ENCODE peak calls at places on chromosome 18, in four cellular contexts. O, H, W and T are unnamed samples.
A peak's percentile ranks its signal among the peaks of the same experiment; 100 is the strongest.

GRCh38 chr18:33495278-33495677 is 54.8 kb upstream of the CCDC178 start:
- DNase-seq in O (no peak), W (no peak), H (peak; percentile 13), T (no peak)

GRCh38 chr18:8499810-8500663 is 109.2 kb upstream of the RAB12 start:
- DNase-seq in O (no peak), H (no peak), W (no peak), T (no peak)

GRCh38 chr18:60062396-60062795 is 162.6 kb downstream of the PMAIP1 start:
- DNase-seq in H (no peak), W (no peak), O (no peak), T (no peak)

GRCh38 chr18:2589345-2590060 is 18.1 kb downstream of the NDC80 start:
- DNase-seq in H (no peak), O (no peak), W (no peak), T (peak; percentile 37)

GRCh38 chr18:9401166-9401565 is 66.6 kb downstream of the TWSG1 start:
- DNase-seq in H (no peak), W (no peak), O (no peak), T (no peak)

GRCh38 chr18:78330761-78331160 is 648.9 kb upstream of the SALL3 start:
- DNase-seq in H (no peak), O (no peak), W (no peak), T (no peak)

GRCh38 chr18:28766027-28766426 is 589.1 kb upstream of the CDH2 start:
- DNase-seq in H (no peak), W (no peak), O (no peak), T (no peak)

GRCh38 chr18:61340148-61340547 is 6.9 kb downstream of the CDH20 start:
- DNase-seq in O (no peak), W (no peak), H (no peak), T (no peak)

GRCh38 chr18:12890500-12890899 is 6.5 kb upstream of the PTPN2 start:
- DNase-seq in H (no peak), O (no peak), W (no peak), T (no peak)

GRCh38 chr18:56853961-56854360 is 202.8 kb downstream of the WDR7 start:
- DNase-seq in O (no peak), W (no peak), H (no peak), T (no peak)

GRCh38 chr18:58481321-58482180 is 147.3 kb downstream of the ALPK2 start:
- DNase-seq in O (no peak), H (no peak), W (no peak), T (no peak)

GRCh38 chr18:60861575-60861974 is 471.7 kb upstream of the CDH20 start:
- DNase-seq in H (no peak), O (no peak), W (no peak), T (no peak)

GRCh38 chr18:76844742-76845477 is 22.6 kb downstream of the ZNF236 start:
- DNase-seq in O (no peak), H (no peak), W (no peak), T (no peak)

GRCh38 chr18:6370886-6371635 is 43.6 kb downstream of the L3MBTL4 start:
- DNase-seq in H (peak; percentile 74), W (peak; percentile 58), O (no peak), T (no peak)

GRCh38 chr18:47250415-47251046 is 929 bp downstream of the SKOR2 start:
- DNase-seq in W (no peak), H (no peak), O (no peak), T (no peak)

GRCh38 chr18:62425465-62426190 is 97.2 kb upstream of the ZCCHC2 start:
- DNase-seq in H (peak; percentile 89), W (peak; percentile 66), O (peak; percentile 66), T (peak; percentile 62)

GRCh38 chr18:13165636-13166423 is 52.7 kb upstream of the LDLRAD4 start:
- DNase-seq in O (peak; percentile 21), W (no peak), H (no peak), T (no peak)

GRCh38 chr18:67514901-67515540 is 1.5 kb downstream of the DSEL start:
- DNase-seq in O (no peak), H (no peak), W (no peak), T (no peak)

GRCh38 chr18:23883277-23883790 is 131.2 kb upstream of the TTC39C start:
- DNase-seq in O (peak; percentile 61), H (no peak), W (no peak), T (no peak)

GRCh38 chr18:27114842-27115241 is 70.3 kb downstream of the CHST9 start:
- DNase-seq in O (no peak), H (no peak), W (no peak), T (no peak)

GRCh38 chr18:76456018-76456750 is 38.9 kb downstream of the ZNF516 start:
- DNase-seq in W (no peak), O (no peak), H (no peak), T (no peak)

GRCh38 chr18:27599202-27599829 is 414.2 kb upstream of the CHST9 start:
- DNase-seq in O (peak; percentile 64), W (no peak), H (peak; percentile 52), T (no peak)

GRCh38 chr18:67628674-67629073 is 112.2 kb upstream of the DSEL start:
- DNase-seq in O (no peak), H (no peak), W (no peak), T (no peak)

GRCh38 chr18:8705941-8706544 is 687 bp downstream of the MTCL1 start:
- DNase-seq in H (peak; percentile 30), W (no peak), O (no peak), T (peak; percentile 29)

GRCh38 chr18:79875531-79875919 is 75.9 kb downstream of the SLC66A2 start:
- DNase-seq in O (no peak), W (no peak), H (no peak), T (no peak)

GRCh38 chr18:31373641-31374040 is 2.9 kb upstream of the DSG4 start:
- DNase-seq in H (no peak), W (no peak), O (no peak), T (no peak)

GRCh38 chr18:45208164-45208563 is 407.1 kb upstream of the SLC14A2 start:
- DNase-seq in W (no peak), O (no peak), H (no peak), T (no peak)

GRCh38 chr18:40904295-40904694 is 1050.7 kb upstream of the PIK3C3 start:
- DNase-seq in O (no peak), H (no peak), W (no peak), T (no peak)

GRCh38 chr18:63683152-63683551 is 19.6 kb upstream of the SERPINB11 start:
- DNase-seq in W (no peak), H (no peak), O (no peak), T (no peak)

GRCh38 chr18:80189197-80189865 is 58.0 kb downstream of the PARD6G start:
- DNase-seq in W (no peak), H (no peak), O (no peak), T (no peak)

GRCh38 chr18:8946046-8946838 is 156.3 kb upstream of the NDUFV2 start:
- DNase-seq in W (no peak), O (no peak), H (no peak), T (no peak)

GRCh38 chr18:50661013-50661412 is 101.1 kb downstream of the MAPK4 start:
- DNase-seq in H (no peak), O (no peak), W (no peak), T (no peak)
- H3K27ac ChIP-seq in H (no peak overlapping the region), O (no peak overlapping the region), W (no peak overlapping the region), T (no peak overlapping the region)

DNA sequence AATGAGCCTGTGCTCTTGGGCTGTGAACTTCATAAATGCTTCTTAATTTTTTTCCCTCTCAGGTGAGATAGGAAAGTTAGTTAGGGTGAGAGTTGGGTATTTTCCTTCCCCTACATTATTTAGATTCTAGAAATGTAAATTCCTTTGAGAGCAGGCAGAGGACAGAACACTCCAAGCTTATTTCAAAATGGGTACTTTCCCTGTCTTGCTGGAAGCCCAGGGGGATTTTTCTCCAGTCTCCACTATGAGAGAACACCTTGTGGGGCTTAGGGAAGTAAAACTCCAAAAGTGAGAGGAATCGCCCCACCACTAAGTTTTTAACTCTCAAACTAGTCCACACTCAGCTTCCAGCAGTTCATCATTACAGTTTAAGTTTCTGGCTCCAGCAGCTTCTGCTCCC is 253.2 kb upstream of the CTAGE1 start:
- DNase-seq in W (no peak), H (no peak), O (no peak), T (no peak)
- H3K9me3 ChIP-seq in W (peaks cover 5% of the 10 kb centered on the region), H (no peaks in the 10 kb centered on the region), O (no peaks in the 10 kb centered on the region), T (no peaks in the 10 kb centered on the region)

GRCh38 chr18:74516271-74517235 is 17.7 kb upstream of the CNDP1 start:
- DNase-seq in O (no peak), H (no peak), W (no peak), T (no peak)
- H3K36me3 ChIP-seq in O (peaks cover 94% of the 10 kb centered on the region), H (peaks cover 8% of the 10 kb centered on the region), W (peaks cover 94% of the 10 kb centered on the region), T (peaks cover 87% of the 10 kb centered on the region)

GRCh38 chr18:36672437-36673344 is 156.1 kb downstream of the TPGS2 start:
- DNase-seq in W (peak; percentile 61), H (no peak), O (no peak), T (no peak)
- H3K27ac ChIP-seq in W (peak overlapping the region; percentile 20), H (no peak overlapping the region), O (no peak overlapping the region), T (no peak overlapping the region)

GRCh38 chr18:4063545-4063944 is 391.6 kb downstream of the DLGAP1 start:
- DNase-seq in W (no peak), H (no peak), O (no peak), T (no peak)

GRCh38 chr18:4058179-4058578 is 396.9 kb downstream of the DLGAP1 start:
- DNase-seq in W (no peak), H (no peak), O (no peak), T (no peak)

GRCh38 chr18:4060427-4061281 is 394.5 kb downstream of the DLGAP1 start:
- DNase-seq in O (no peak), H (no peak), W (no peak), T (no peak)
- H3K9me3 ChIP-seq in O (peaks cover 22% of the 10 kb centered on the region), H (no peaks in the 10 kb centered on the region), W (peaks cover 6% of the 10 kb centered on the region), T (no peaks in the 10 kb centered on the region)